ENCODE peak calls at places on chromosomes 11 and 22, in six cellular contexts. G is brain microvascular endothelial cell, R is neural progenitor cell, Q is left ventricle myocardium inferior, S is WERI-Rb-1, Y is MCF 10A. I is an unnamed sample.

GRCh38 chr11:110329441-110329840 is 33.0 kb upstream of the RDX start:
- DNase-seq in G (no peak), R (no peak), Q (no peak), S (no peak), Y (no peak), I (no peak)

GRCh38 chr22:39545310-39546063 is 12.9 kb upstream of the RPS19BP1 start:
- DNase-seq in G (no peak), R (peak; percentile 88), Q (no peak), S (no peak), Y (no peak), I (no peak)

GRCh38 chr11:59668188-59668949 is 468 bp downstream of the PATL1 start:
- DNase-seq in G (peak; percentile 28), R (peak; percentile 94), Q (peak; percentile 43), S (peak; percentile 43), Y (peak; percentile 49), I (no peak)

GRCh38 chr22:47270463-47271135 is 508.1 kb downstream of the TBC1D22A start:
- DNase-seq in G (no peak), R (no peak), Q (no peak), S (no peak), Y (peak; percentile 64), I (no peak)

GRCh38 chr11:23212829-23213228 is 352.6 kb upstream of the CCDC179 start:
- DNase-seq in G (no peak), R (no peak), Q (no peak), S (no peak), Y (no peak), I (no peak)

GRCh38 chr11:130431337-130431773 is 2.9 kb upstream of the ADAMTS8 start:
- DNase-seq in G (peak; percentile 68), R (peak; percentile 90), Q (peak; percentile 65), S (peak; percentile 80), Y (peak; percentile 79), I (no peak)

GRCh38 chr11:66136752-66137123 is 66.7 kb downstream of the PACS1 start:
- DNase-seq in G (peak; percentile 78), R (no peak), Q (no peak), S (no peak), Y (peak; percentile 55), I (no peak)

GRCh38 chr11:19979519-19979845 is 180.8 kb downstream of the DBX1 start:
- DNase-seq in G (no peak), R (no peak), Q (no peak), S (no peak), Y (no peak), I (no peak)

GRCh38 chr11:116579857-116580727 is 192.7 kb downstream of the BUD13 start:
- DNase-seq in G (no peak), R (peak; percentile 85), Q (no peak), S (peak; percentile 80), Y (no peak), I (no peak)

GRCh38 chr11:69704508-69705245 is 855 bp upstream of the FGF19 start:
- DNase-seq in G (no peak), R (peak; percentile 95), Q (no peak), S (peak; percentile 66), Y (no peak), I (no peak)

GRCh38 chr11:130197386-130198035 is 37.9 kb downstream of the ST14 start:
- DNase-seq in G (no peak), R (no peak), Q (no peak), S (no peak), Y (no peak), I (no peak)

GRCh38 chr22:32661737-32662586 is 139.5 kb upstream of the TIMP3 start:
- DNase-seq in G (peak; percentile 53), R (no peak), Q (no peak), S (no peak), Y (no peak), I (peak; percentile 44)

GRCh38 chr22:49368221-49368975 is 459.3 kb downstream of the BRD1 start:
- DNase-seq in G (no peak), R (no peak), Q (no peak), S (no peak), Y (no peak), I (no peak)

GRCh38 chr11:112289588-112290461 is 29.2 kb upstream of the PLET1 start:
- DNase-seq in G (peak; percentile 28), R (peak; percentile 88), Q (peak; percentile 87), S (peak; percentile 78), Y (peak; percentile 59), I (no peak)

GRCh38 chr22:46386312-46386711 is 50.8 kb downstream of the TRMU start:
- DNase-seq in G (no peak), R (no peak), Q (no peak), S (no peak), Y (no peak), I (no peak)

GRCh38 chr11:113593698-113594308 is 112.3 kb downstream of the TMPRSS5 start:
- DNase-seq in G (no peak), R (no peak), Q (no peak), S (no peak), Y (no peak), I (no peak)

GRCh38 chr22:49825944-49826602 is 1.6 kb downstream of the BRD1 start:
- DNase-seq in G (peak; percentile 40), R (no peak), Q (no peak), S (no peak), Y (peak; percentile 29), I (no peak)

GRCh38 chr11:1274501-1274900 is 34.9 kb downstream of the TOLLIP start:
- DNase-seq in G (no peak), R (no peak), Q (no peak), S (no peak), Y (no peak), I (no peak)

GRCh38 chr11:112388496-112388895 is 127.8 kb upstream of the PLET1 start:
- DNase-seq in G (no peak), R (no peak), Q (no peak), S (no peak), Y (no peak), I (no peak)

GRCh38 chr11:57311109-57311936 is 13.4 kb downstream of the TNKS1BP1 start:
- DNase-seq in G (peak; percentile 95), R (peak; percentile 91), Q (peak; percentile 92), S (peak; percentile 94), Y (peak; percentile 97), I (peak; percentile 84)

GRCh38 chr22:39466228-39467006 is 9.6 kb downstream of the MGAT3 start:
- DNase-seq in G (no peak), R (no peak), Q (no peak), S (no peak), Y (no peak), I (no peak)

GRCh38 chr11:112977620-112978212 is 16.5 kb downstream of the NCAM1 start:
- DNase-seq in G (no peak), R (peak; percentile 44), Q (no peak), S (no peak), Y (peak; percentile 83), I (no peak)

GRCh38 chr11:112795896-112796686 is 165.1 kb upstream of the NCAM1 start:
- DNase-seq in G (no peak), R (no peak), Q (no peak), S (peak; percentile 25), Y (no peak), I (no peak)

GRCh38 chr11:132032555-132032954 is 662.1 kb downstream of the NTM start:
- DNase-seq in G (peak; percentile 75), R (no peak), Q (no peak), S (no peak), Y (no peak), I (peak; percentile 74)

GRCh38 chr22:44624689-44625420 is 77.1 kb upstream of the PRR5 start:
- DNase-seq in G (no peak), R (no peak), Q (no peak), S (no peak), Y (no peak), I (no peak)

GRCh38 chr11:94154095-94154856 is 25.6 kb downstream of the PANX1 start:
- DNase-seq in G (no peak), R (no peak), Q (no peak), S (no peak), Y (no peak), I (no peak)

GRCh38 chr11:78290293-78291176 is 101.8 kb downstream of the USP35 start:
- DNase-seq in G (peak; percentile 60), R (no peak), Q (no peak), S (no peak), Y (peak; percentile 96), I (peak; percentile 7)

DNA sequence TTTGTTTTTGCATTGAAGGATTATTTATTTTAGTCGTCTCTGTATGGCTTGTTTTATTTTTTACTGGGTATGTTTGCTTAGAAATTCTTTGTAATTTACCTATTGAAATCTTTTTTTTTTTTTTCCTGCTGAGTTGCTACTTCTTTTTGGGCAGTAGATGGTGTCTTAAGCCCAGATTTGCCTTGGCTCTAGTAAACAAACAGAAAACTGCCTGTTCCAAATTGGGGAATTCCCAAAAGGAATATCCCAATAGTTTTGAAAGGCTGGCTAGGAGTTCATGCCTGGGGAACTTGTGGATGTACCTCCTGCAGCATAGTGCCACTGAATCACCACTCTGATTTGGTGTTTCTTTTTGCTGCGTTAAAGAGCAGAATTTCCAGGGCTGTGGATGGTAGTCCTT is 17.7 kb downstream of the PAMR1 start:
- DNase-seq in G (no peak), R (no peak), Q (no peak), S (no peak), Y (peak; percentile 8), I (no peak)
- TF ChIP-seq CTCF in G (no peak), R (no peak), Q (no peak), S (no peak), Y (no peak), I (no peak)

GRCh38 chr22:26286091-26286780 is 117.0 kb downstream of the SEZ6L start:
- DNase-seq in G (no peak), R (no peak), Q (no peak), S (no peak), Y (no peak), I (no peak)
- TF ChIP-seq CTCF in G (no peak), R (no peak), Q (no peak), S (no peak), Y (no peak), I (no peak)

GRCh38 chr11:62061356-62062222 is 62.2 kb upstream of the INCENP start:
- DNase-seq in G (no peak), R (no peak), Q (no peak), S (no peak), Y (peak; percentile 32), I (no peak)
- TF ChIP-seq CTCF in G (no peak), R (peak; percentile 15), Q (no peak), S (no peak), Y (peak; percentile 38), I (no peak)

DNA sequence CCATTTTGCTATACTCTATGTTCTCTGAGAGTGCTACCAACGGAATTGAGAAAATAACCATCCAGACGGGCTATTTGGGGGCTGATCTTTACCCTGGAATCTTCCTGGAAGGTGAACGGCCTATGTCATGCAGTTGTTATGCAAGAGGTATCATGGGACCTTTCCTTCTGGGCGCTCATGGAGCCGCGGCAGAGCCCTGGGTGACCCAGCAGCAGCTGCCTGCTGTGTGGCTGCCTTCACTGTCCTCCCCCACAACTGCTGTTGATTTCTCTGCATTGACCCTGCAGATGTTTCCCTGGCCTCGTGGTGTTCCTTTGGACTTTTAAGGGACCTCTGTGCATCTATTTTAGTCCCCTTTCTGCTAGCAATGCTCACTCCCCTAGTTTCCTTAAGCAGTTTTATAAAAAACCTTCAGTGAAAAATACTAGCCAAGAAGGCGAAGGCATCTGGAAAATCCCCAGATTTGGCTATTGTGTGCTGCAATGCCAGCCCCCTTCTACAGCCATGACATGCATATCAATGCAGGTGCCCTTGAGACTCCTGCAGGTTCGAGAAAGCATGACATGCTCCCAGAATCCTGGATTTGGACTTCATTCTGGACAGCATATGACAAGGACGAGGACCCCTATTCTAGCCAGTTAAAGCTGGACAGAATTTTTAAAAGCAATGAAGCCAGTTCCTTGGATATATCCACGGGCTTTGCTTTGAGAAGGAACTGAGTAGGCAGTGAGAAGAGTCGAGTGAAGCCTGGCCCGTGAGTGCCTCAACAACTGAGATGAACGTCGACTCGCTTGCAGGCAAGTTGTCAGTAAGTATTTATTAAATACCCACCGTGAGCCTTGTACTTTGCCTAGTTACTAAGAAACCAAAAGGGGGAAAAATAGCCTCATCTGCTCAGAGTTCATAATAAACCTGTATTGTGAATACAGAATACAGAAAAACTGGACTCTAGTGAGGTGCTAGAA is at the start of gene SLC25A18:
- DNase-seq in G (no peak), R (peak; percentile 43), Q (peak; percentile 71), S (peak; percentile 42), Y (no peak), I (no peak)
- TF ChIP-seq CTCF in G (peak; percentile 31), R (peak; percentile 29), Q (peak; percentile 33), S (peak; percentile 17), Y (no peak), I (no peak)

I was measured in AG04449.